ENCODE peak calls at places on chromosomes 13 and 19, in five cellular contexts. L is C1 segment of cervical spinal cord, Q is transverse colon, V is hypothalamus, E is NCI-H2081. A is an unnamed sample.

GRCh38 chr13:47408546-47409319 is 511.9 kb upstream of the HTR2A start:
- DNase-seq in L (no peak), Q (no peak), V (no peak), E (no peak), A (no peak)

GRCh38 chr19:39995794-39996193 is 1.1 kb upstream of the ZNF546 start:
- DNase-seq in L (no peak), Q (no peak), V (no peak), E (no peak), A (no peak)

GRCh38 chr19:5128251-5128931 is 159.5 kb downstream of the KDM4B start:
- DNase-seq in L (no peak), Q (no peak), V (no peak), E (no peak), A (no peak)

GRCh38 chr13:28679628-28680027 is 20.7 kb downstream of the POMP start:
- DNase-seq in L (no peak), Q (no peak), V (no peak), E (no peak), A (peak)

GRCh38 chr13:80473695-80474094 is 132.8 kb upstream of the SPRY2 start:
- DNase-seq in L (no peak), Q (no peak), V (no peak), E (no peak), A (peak)

GRCh38 chr19:39506944-39507714 is 7.8 kb upstream of the SELENOV start:
- DNase-seq in L (peak), Q (no peak), V (no peak), E (peak), A (peak)

GRCh38 chr13:23570931-23571330 is 719 bp downstream of the TNFRSF19 start:
- DNase-seq in L (no peak), Q (no peak), V (no peak), E (no peak), A (no peak)

GRCh38 chr13:106484084-106484754 is 51.2 kb downstream of the EFNB2 start:
- DNase-seq in L (no peak), Q (no peak), V (no peak), E (no peak), A (no peak)

GRCh38 chr19:48858984-48859710 is 9.3 kb downstream of the PLEKHA4 start:
- DNase-seq in L (no peak), Q (peak), V (no peak), E (no peak), A (no peak)

GRCh38 chr13:30373727-30374126 is 48.6 kb upstream of the UBE2L5 start:
- DNase-seq in L (no peak), Q (peak), V (no peak), E (no peak), A (no peak)

GRCh38 chr19:49817964-49818690 is at the start of gene MED25:
- DNase-seq in L (peak), Q (peak), V (peak), E (peak), A (peak)

GRCh38 chr19:3716147-3716668 is 8.0 kb downstream of the TJP3 start:
- DNase-seq in L (no peak), Q (no peak), V (no peak), E (no peak), A (no peak)

GRCh38 chr19:39140594-39140993 is 15.0 kb downstream of the PAK4 start:
- DNase-seq in L (no peak), Q (no peak), V (no peak), E (no peak), A (no peak)

GRCh38 chr13:31046711-31047279 is 114.3 kb downstream of the TEX26 start:
- DNase-seq in L (no peak), Q (peak), V (no peak), E (peak), A (peak)

GRCh38 chr13:23570099-23570926 is at the start of gene TNFRSF19:
- DNase-seq in L (no peak), Q (no peak), V (no peak), E (peak), A (peak)

GRCh38 chr19:18322318-18322758 is 538 bp downstream of the LSM4 start:
- DNase-seq in L (no peak), Q (peak), V (no peak), E (peak), A (peak)

GRCh38 chr19:29854033-29854432 is 42.2 kb downstream of the CCNE1 start:
- DNase-seq in L (no peak), Q (no peak), V (no peak), E (no peak), A (no peak)

GRCh38 chr19:56141416-56141992 is 417 bp downstream of the ZNF444 start:
- DNase-seq in L (no peak), Q (peak), V (no peak), E (no peak), A (no peak)

A was measured in epithelial cell of esophagus.